ENCODE peak calls at places on chromosomes 11 and 22, in ten cellular contexts. B, K, L, V, X, J, A, P, E and D are unnamed samples.

GRCh38 chr11:124740277-124740882 is 638 bp downstream of the NRGN start:
- DNase-seq in B (peak; percentile 44), K (no peak), L (no peak), V (peak; percentile 43), X (no peak), J (no peak), A (no peak), P (peak; percentile 48), E (no peak), D (peak; percentile 27)

GRCh38 chr11:83007909-83008580 is 63.7 kb downstream of the RAB30 start:
- DNase-seq in B (no peak), K (no peak), L (no peak), V (no peak), X (no peak), J (peak; percentile 35), A (peak; percentile 45), P (no peak), E (no peak), D (peak; percentile 39)

GRCh38 chr11:130609121-130610035 is 160.9 kb downstream of the ADAMTS15 start:
- DNase-seq in B (no peak), K (no peak), L (no peak), V (no peak), X (no peak), J (peak; percentile 69), A (no peak), P (no peak), E (no peak), D (peak; percentile 79)

GRCh38 chr11:34928268-34928959 is 12.0 kb downstream of the PDHX start:
- DNase-seq in B (no peak), K (no peak), L (no peak), V (no peak), X (no peak), J (no peak), A (no peak), P (no peak), E (no peak), D (no peak)

GRCh38 chr11:12838463-12839120 is 164.4 kb downstream of the TEAD1 start:
- DNase-seq in B (no peak), K (no peak), L (no peak), V (no peak), X (no peak), J (no peak), A (no peak), P (no peak), E (no peak), D (no peak)

GRCh38 chr22:48960981-48961655 is 866.6 kb downstream of the BRD1 start:
- DNase-seq in B (no peak), K (no peak), L (no peak), V (no peak), X (no peak), J (no peak), A (no peak), P (no peak), E (no peak), D (no peak)

GRCh38 chr11:69366591-69366990 is 72.6 kb downstream of the MYEOV start:
- DNase-seq in B (no peak), K (no peak), L (no peak), V (no peak), X (no peak), J (no peak), A (no peak), P (no peak), E (no peak), D (no peak)

GRCh38 chr11:107102692-107103463 is 84.6 kb upstream of the GUCY1A2 start:
- DNase-seq in B (no peak), K (no peak), L (no peak), V (no peak), X (no peak), J (no peak), A (no peak), P (no peak), E (no peak), D (no peak)

GRCh38 chr11:128469220-128469619 is 118.1 kb downstream of the ETS1 start:
- DNase-seq in B (no peak), K (no peak), L (no peak), V (no peak), X (no peak), J (no peak), A (no peak), P (no peak), E (no peak), D (no peak)

GRCh38 chr11:44645832-44646231 is 80.4 kb downstream of the CD82 start:
- DNase-seq in B (no peak), K (no peak), L (no peak), V (no peak), X (no peak), J (no peak), A (no peak), P (no peak), E (no peak), D (no peak)

GRCh38 chr11:26025680-26026079 is 306.2 kb upstream of the ANO3 start:
- DNase-seq in B (no peak), K (no peak), L (no peak), V (no peak), X (no peak), J (no peak), A (no peak), P (no peak), E (no peak), D (peak; percentile 41)

GRCh38 chr22:36211237-36211881 is 9.8 kb upstream of the APOL4 start:
- DNase-seq in B (no peak), K (no peak), L (no peak), V (no peak), X (no peak), J (no peak), A (no peak), P (no peak), E (no peak), D (peak; percentile 84)

GRCh38 chr11:116832350-116833290 is 2.9 kb downstream of the APOC3 start:
- DNase-seq in B (no peak), K (no peak), L (no peak), V (no peak), X (no peak), J (no peak), A (no peak), P (no peak), E (no peak), D (no peak)

GRCh38 chr22:25714070-25714469 is 27.9 kb upstream of the MYO18B start:
- DNase-seq in B (no peak), K (no peak), L (no peak), V (no peak), X (no peak), J (no peak), A (no peak), P (no peak), E (no peak), D (no peak)